ENCODE peak calls at places on chromosome 19, in six cellular contexts. Y is NCI-H1417, E is pancreas, B is transverse colon, Z is posterior cingulate gyrus, L is left ventricle myocardium inferior. J is an unnamed sample.

GRCh38 chr19:1590641-1591397 is 1.8 kb downstream of the MBD3 start:
- DNase-seq in Y (peak; percentile 43), E (no peak), B (peak; percentile 32), Z (no peak), L (no peak), J (peak; percentile 59)

GRCh38 chr19:54312011-54312410 is 955 bp downstream of the LILRA5 start:
- DNase-seq in Y (no peak), E (no peak), B (no peak), Z (no peak), L (no peak), J (no peak)

GRCh38 chr19:4430760-4431159 is 26.8 kb downstream of the UBXN6 start:
- DNase-seq in Y (no peak), E (no peak), B (no peak), Z (no peak), L (no peak), J (no peak)

GRCh38 chr19:2887391-2887914 is 13.3 kb upstream of the ZNF57 start:
- DNase-seq in Y (peak; percentile 92), E (no peak), B (no peak), Z (no peak), L (no peak), J (peak; percentile 76)

GRCh38 chr19:5216141-5216847 is 124.3 kb downstream of the PTPRS start:
- DNase-seq in Y (no peak), E (no peak), B (no peak), Z (no peak), L (no peak), J (no peak)

GRCh38 chr19:45283443-45284033 is 32.5 kb downstream of the MARK4 start:
- DNase-seq in Y (no peak), E (no peak), B (no peak), Z (no peak), L (no peak), J (no peak)

GRCh38 chr19:17972230-17972629 is 5.3 kb downstream of the KCNN1 start:
- DNase-seq in Y (no peak), E (no peak), B (no peak), Z (no peak), L (no peak), J (no peak)

GRCh38 chr19:19203012-19203856 is at the start of gene NR2C2AP:
- DNase-seq in Y (peak; percentile 96), E (peak; percentile 93), B (peak; percentile 95), Z (peak; percentile 88), L (peak; percentile 94), J (peak; percentile 95)

GRCh38 chr19:19943848-19944582 is 43.3 kb downstream of the ZNF93 start:
- DNase-seq in Y (no peak), E (no peak), B (no peak), Z (no peak), L (no peak), J (no peak)

GRCh38 chr19:38291855-38292254 is 12.2 kb upstream of the C19orf33 start:
- DNase-seq in Y (no peak), E (no peak), B (no peak), Z (no peak), L (no peak), J (no peak)

GRCh38 chr19:16197188-16197621 is 506 bp upstream of the AP1M1 start:
- DNase-seq in Y (no peak), E (no peak), B (no peak), Z (no peak), L (no peak), J (no peak)

GRCh38 chr19:34201133-34201532 is 28.8 kb downstream of the LSM14A start:
- DNase-seq in Y (no peak), E (no peak), B (no peak), Z (no peak), L (no peak), J (no peak)

GRCh38 chr19:46607441-46607841 is 6.3 kb downstream of the CALM3 start:
- DNase-seq in Y (no peak), E (no peak), B (peak; percentile 6), Z (peak; percentile 50), L (no peak), J (no peak)

GRCh38 chr19:8085606-8086464 is 33.3 kb downstream of the CCL25 start:
- DNase-seq in Y (peak; percentile 76), E (no peak), B (peak; percentile 17), Z (no peak), L (no peak), J (peak; percentile 75)

GRCh38 chr19:15195987-15196682 is 4.7 kb downstream of the NOTCH3 start:
- DNase-seq in Y (peak; percentile 90), E (peak; percentile 95), B (peak; percentile 88), Z (no peak), L (no peak), J (peak; percentile 95)

GRCh38 chr19:4649392-4650094 is 10.2 kb downstream of the TNFAIP8L1 start:
- DNase-seq in Y (no peak), E (no peak), B (no peak), Z (no peak), L (no peak), J (no peak)

GRCh38 chr19:42091300-42092266 is 15.6 kb downstream of the ZNF574 start:
- DNase-seq in Y (no peak), E (no peak), B (peak; percentile 72), Z (no peak), L (no peak), J (no peak)

GRCh38 chr19:7101498-7102253 is 32.2 kb downstream of the ZNF557 start:
- DNase-seq in Y (peak; percentile 9), E (no peak), B (no peak), Z (no peak), L (no peak), J (no peak)

J was measured in hepatocyte.